ENCODE peak calls at places on chromosomes 12 and 14, in seven cellular contexts. N, M, J, E, S, U and F are unnamed samples.

GRCh38 chr12:4137441-4137840 is 136.1 kb upstream of the CCND2 start:
- DNase-seq in N (no peak), M (no peak), J (no peak), E (no peak), S (no peak), U (no peak), F (no peak)

GRCh38 chr14:53327716-53328115 is 174.6 kb upstream of the DDHD1 start:
- DNase-seq in N (no peak), M (no peak), J (no peak), E (no peak), S (no peak), U (no peak), F (peak; percentile 54)

GRCh38 chr12:18101043-18101442 is 11.1 kb upstream of the RERGL start:
- DNase-seq in N (no peak), M (no peak), J (no peak), E (no peak), S (no peak), U (no peak), F (no peak)

GRCh38 chr12:61821381-61821780 is 438.8 kb upstream of the USP15 start:
- DNase-seq in N (no peak), M (no peak), J (no peak), E (no peak), S (no peak), U (no peak), F (no peak)

GRCh38 chr14:32905052-32905451 is 33.6 kb upstream of the NPAS3 start:
- DNase-seq in N (no peak), M (no peak), J (no peak), E (no peak), S (no peak), U (no peak), F (no peak)

GRCh38 chr14:77094672-77095284 is 3.3 kb upstream of the CIPC start:
- DNase-seq in N (peak; percentile 86), M (peak; percentile 85), J (peak; percentile 73), E (peak; percentile 96), S (peak; percentile 91), U (peak; percentile 79), F (peak; percentile 58)

GRCh38 chr14:48035836-48036235 is 360.4 kb upstream of the MDGA2 start:
- DNase-seq in N (no peak), M (peak; percentile 86), J (no peak), E (peak; percentile 82), S (no peak), U (no peak), F (no peak)

GRCh38 chr12:108570743-108571603 is 8.6 kb downstream of the ISCU start:
- DNase-seq in N (no peak), M (no peak), J (no peak), E (peak; percentile 57), S (no peak), U (no peak), F (no peak)

GRCh38 chr12:130747867-130748740 is 32.0 kb upstream of the RIMBP2 start:
- DNase-seq in N (peak; percentile 86), M (peak; percentile 88), J (peak; percentile 71), E (peak; percentile 86), S (peak; percentile 93), U (peak; percentile 73), F (peak; percentile 64)

GRCh38 chr14:36661506-36662257 is at the start of gene PAX9:
- DNase-seq in N (peak; percentile 93), M (peak; percentile 97), J (no peak), E (peak; percentile 98), S (peak; percentile 92), U (peak; percentile 83), F (peak; percentile 95)

GRCh38 chr12:6618483-6618882 is 11.3 kb upstream of the CHD4 start:
- DNase-seq in N (no peak), M (no peak), J (no peak), E (no peak), S (no peak), U (no peak), F (no peak)

GRCh38 chr12:11876301-11876700 is 194.4 kb upstream of the BCL2L14 start:
- DNase-seq in N (no peak), M (no peak), J (no peak), E (no peak), S (no peak), U (no peak), F (no peak)

GRCh38 chr14:39097159-39097558 is 5.9 kb downstream of the SEC23A start:
- DNase-seq in N (no peak), M (no peak), J (no peak), E (peak; percentile 71), S (no peak), U (no peak), F (peak; percentile 51)

GRCh38 chr14:66530526-66530925 is 22.6 kb downstream of the GPHN start:
- DNase-seq in N (no peak), M (no peak), J (no peak), E (no peak), S (peak; percentile 13), U (no peak), F (no peak)

GRCh38 chr14:99260652-99261551 is 11.1 kb downstream of the BCL11B start:
- DNase-seq in N (no peak), M (no peak), J (peak; percentile 56), E (no peak), S (no peak), U (no peak), F (no peak)

GRCh38 chr14:70162353-70162752 is 26.4 kb downstream of the SLC8A3 start:
- DNase-seq in N (no peak), M (no peak), J (no peak), E (no peak), S (no peak), U (no peak), F (no peak)

GRCh38 chr12:10365716-10366433 is 24.0 kb downstream of the KLRK1 start:
- DNase-seq in N (no peak), M (no peak), J (no peak), E (no peak), S (no peak), U (no peak), F (no peak)

GRCh38 chr14:94174622-94175402 is 690 bp downstream of the PPP4R4 start:
- DNase-seq in N (no peak), M (peak; percentile 58), J (no peak), E (peak; percentile 64), S (peak; percentile 78), U (peak; percentile 26), F (no peak)
- H3K27ac ChIP-seq in N (no peak overlapping the region), M (no peak overlapping the region), J (no peak overlapping the region), E (no peak overlapping the region), S (no peak overlapping the region), U (peak overlapping the region; percentile 11), F (no peak overlapping the region)

GRCh38 chr14:100533647-100534485 is 53.4 kb downstream of the BEGAIN start:
- DNase-seq in N (peak; percentile 48), M (peak; percentile 24), J (no peak), E (no peak), S (peak; percentile 73), U (peak; percentile 89), F (no peak)
- H3K27ac ChIP-seq in N (no peak overlapping the region), M (no peak overlapping the region), J (no peak overlapping the region), E (no peak overlapping the region), S (no peak overlapping the region), U (peak overlapping the region; percentile 94), F (peak overlapping the region; percentile 76)

GRCh38 chr14:50335389-50335788 is 23.3 kb downstream of the DMAC2L start:
- DNase-seq in N (no peak), M (peak; percentile 65), J (no peak), E (peak; percentile 91), S (no peak), U (peak; percentile 81), F (no peak)
- H3K27ac ChIP-seq in N (peak overlapping the region; percentile 66), M (peak overlapping the region; percentile 3), J (no peak overlapping the region), E (peak overlapping the region; percentile 89), S (no peak overlapping the region), U (peak overlapping the region; percentile 68), F (no peak overlapping the region)

DNA sequence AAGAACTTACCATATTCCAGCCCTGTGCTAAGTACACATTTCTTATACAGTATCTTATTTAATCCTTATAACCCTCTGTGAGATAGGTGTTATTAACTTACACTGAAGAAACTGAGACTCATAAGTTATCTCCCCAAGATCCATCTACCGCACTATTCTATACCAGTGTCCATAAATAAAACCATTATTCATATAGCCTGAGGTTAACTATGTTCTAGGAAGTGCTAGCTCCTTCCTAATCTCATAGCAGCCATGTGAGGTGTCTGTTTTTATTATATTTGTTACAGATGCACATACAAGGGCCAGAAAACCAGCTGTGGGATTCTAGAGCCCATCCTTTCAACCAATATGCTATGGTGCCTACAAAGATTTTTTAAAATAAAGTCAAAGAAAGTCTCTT is 100.3 kb upstream of the RAP1B start:
- DNase-seq in N (no peak), M (no peak), J (no peak), E (no peak), S (no peak), U (no peak), F (peak; percentile 12)
- H3K27ac ChIP-seq in N (no peak overlapping the region), M (no peak overlapping the region), J (no peak overlapping the region), E (no peak overlapping the region), S (no peak overlapping the region), U (no peak overlapping the region), F (no peak overlapping the region)

GRCh38 chr12:23359975-23360638 is 589.4 kb downstream of the SOX5 start:
- DNase-seq in N (no peak), M (no peak), J (no peak), E (no peak), S (no peak), U (no peak), F (no peak)
- H3K27ac ChIP-seq in N (no peak overlapping the region), M (no peak overlapping the region), J (no peak overlapping the region), E (no peak overlapping the region), S (peak overlapping the region; percentile 69), U (no peak overlapping the region), F (no peak overlapping the region)

DNA sequence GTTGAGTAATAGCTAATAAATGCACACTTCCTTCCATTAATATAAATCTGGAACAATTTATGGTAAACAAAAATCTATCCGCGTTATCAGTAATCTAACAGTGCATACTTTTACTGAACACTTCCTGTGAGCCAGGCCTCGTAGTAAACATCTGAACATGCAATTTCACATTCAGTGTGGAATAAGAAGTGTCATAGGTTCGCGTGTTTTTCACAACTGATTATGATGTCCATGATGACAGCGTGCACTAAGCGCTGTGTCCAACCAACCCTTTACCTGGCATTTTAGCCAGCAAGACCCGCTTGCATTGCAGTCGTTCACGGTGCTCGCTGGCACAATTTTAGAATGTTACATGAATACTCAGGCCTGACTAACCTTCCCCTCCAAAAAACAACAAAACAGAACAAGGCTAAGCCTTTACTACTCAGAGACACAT is 2.1 kb downstream of the PNMA1 start:
- DNase-seq in N (no peak), M (no peak), J (no peak), E (no peak), S (no peak), U (no peak), F (no peak)
- H3K27ac ChIP-seq in N (no peak overlapping the region), M (no peak overlapping the region), J (peak overlapping the region; percentile 77), E (no peak overlapping the region), S (peak overlapping the region; percentile 6), U (no peak overlapping the region), F (peak overlapping the region; percentile 97)

DNA sequence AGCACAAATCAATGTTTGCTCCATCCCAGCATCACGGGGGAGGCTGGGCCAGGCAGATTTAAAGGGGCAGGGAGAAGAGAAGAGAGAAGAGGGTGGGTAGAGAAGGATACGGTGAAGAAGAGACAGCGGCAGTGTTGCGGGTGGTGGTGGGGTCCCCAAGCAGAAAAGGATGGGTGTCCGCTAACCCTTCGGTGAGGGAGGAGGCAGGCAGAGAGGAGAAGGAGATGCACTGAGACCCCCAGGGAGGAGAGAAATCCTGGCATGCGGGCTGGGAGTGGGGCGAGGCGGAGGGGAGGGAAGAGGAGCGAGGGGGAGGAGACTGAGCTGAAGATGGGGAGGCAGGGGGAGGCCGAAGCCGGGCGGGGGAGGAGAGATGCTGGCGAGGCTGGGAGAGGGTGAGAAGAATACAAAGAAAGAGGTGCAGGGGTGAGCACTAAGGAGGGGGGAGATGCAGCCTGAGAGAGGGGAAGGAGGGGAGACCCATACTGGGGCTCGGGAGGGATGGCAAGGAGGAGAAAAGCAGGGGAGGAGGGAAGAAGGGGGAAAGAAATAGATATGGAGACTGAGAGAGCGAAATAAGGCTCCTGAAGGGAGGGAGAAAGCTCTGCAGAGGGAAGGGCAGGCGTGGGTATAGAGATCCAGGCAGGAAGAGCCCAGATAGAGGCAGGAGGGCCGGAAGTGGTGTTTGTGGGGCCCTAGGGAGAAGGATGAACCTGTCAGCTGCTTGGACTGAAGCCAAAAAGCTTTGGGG is at the start of gene JPH4:
- DNase-seq in N (no peak), M (peak; percentile 68), J (no peak), E (peak; percentile 79), S (no peak), U (no peak), F (no peak)
- H3K27ac ChIP-seq in N (no peak within 1 kb of the TSS), M (no peak within 1 kb of the TSS), J (no peak within 1 kb of the TSS), E (peak within 1 kb of the TSS; percentile 68), S (no peak within 1 kb of the TSS), U (no peak within 1 kb of the TSS), F (no peak within 1 kb of the TSS)